ENCODE peak calls at places on chromosomes 6 and 20, in six cellular contexts. O is SK-N-SH, L is HepG2, B is GM12878, G is H1, J is K562. N is an unnamed sample. For H3K4me1, the result is how much of the 10 kb centered on the place peaks cover.

GRCh38 chr6:53335224-53335994 is 13.3 kb downstream of the ELOVL5 start:
- DNase-seq in L (no peak), B (peak), O (no peak), G (no peak), J (no peak), N (no peak)

GRCh38 chr20:63215101-63216040 is 560 bp downstream of the YTHDF1 start:
- DNase-seq in O (peak), J (peak), B (no peak), G (no peak), L (peak), N (no peak)

GRCh38 chr6:131456565-131456964 is 116.5 kb upstream of the ARG1 start:
- DNase-seq in J (no peak), O (no peak), B (no peak), G (no peak), L (no peak), N (no peak)

GRCh38 chr6:164022632-164023031 is 608.1 kb downstream of the QKI start:
- DNase-seq in B (no peak), L (no peak), O (no peak), G (no peak), J (no peak), N (no peak)

GRCh38 chr20:54668271-54669053 is 193.1 kb downstream of the DOK5 start:
- DNase-seq in B (no peak), J (peak), O (peak), G (no peak), L (peak), N (no peak)

GRCh38 chr6:40474937-40475336 is 112.2 kb downstream of the LRFN2 start:
- DNase-seq in O (no peak), L (no peak), G (no peak), J (peak), B (no peak), N (no peak)

GRCh38 chr6:25013249-25013648 is 77.5 kb upstream of the RIPOR2 start:
- DNase-seq in O (no peak), L (no peak), J (no peak), B (no peak), G (no peak), N (no peak)

GRCh38 chr6:167855825-167856425 is 29.2 kb downstream of the AFDN start:
- DNase-seq in G (no peak), B (no peak), J (peak), L (peak), O (no peak), N (peak)

GRCh38 chr6:98787961-98788360 is 46.4 kb upstream of the POU3F2 start:
- DNase-seq in L (no peak), G (no peak), O (peak), B (no peak), J (no peak), N (no peak)

GRCh38 chr6:63792846-63793245 is 157.2 kb downstream of the PHF3 start:
- DNase-seq in L (no peak), O (no peak), B (no peak), J (no peak), G (no peak), N (no peak)

GRCh38 chr6:83252717-83253116 is 59.6 kb downstream of the RWDD2A start:
- DNase-seq in J (no peak), L (no peak), G (no peak), B (no peak), O (no peak), N (no peak)

GRCh38 chr6:83824388-83824801 is 28.8 kb upstream of the RIPPLY2 start:
- DNase-seq in J (no peak), L (no peak), O (no peak), G (no peak), B (no peak), N (no peak)

GRCh38 chr6:84740385-84740784 is 24.0 kb downstream of the TBX18 start:
- DNase-seq in B (no peak), O (no peak), J (no peak), G (no peak), L (no peak), N (no peak)

GRCh38 chr6:138975815-138976214 is 12.2 kb downstream of the REPS1 start:
- DNase-seq in G (no peak), B (no peak), L (no peak), O (no peak), J (no peak), N (no peak)
- H3K4me1 ChIP-seq in G (under half), B (under half), L (under half), O (under half), J (under half), N (under half)

GRCh38 chr20:34791289-34792020 is 34.0 kb downstream of the NCOA6 start:
- DNase-seq in O (no peak), G (no peak), L (no peak), J (no peak), B (no peak), N (no peak)
- TF ChIP-seq JUND in O (peak), G (no peak), L (no peak), J (no peak), B (no peak), N (no peak)

DNA sequence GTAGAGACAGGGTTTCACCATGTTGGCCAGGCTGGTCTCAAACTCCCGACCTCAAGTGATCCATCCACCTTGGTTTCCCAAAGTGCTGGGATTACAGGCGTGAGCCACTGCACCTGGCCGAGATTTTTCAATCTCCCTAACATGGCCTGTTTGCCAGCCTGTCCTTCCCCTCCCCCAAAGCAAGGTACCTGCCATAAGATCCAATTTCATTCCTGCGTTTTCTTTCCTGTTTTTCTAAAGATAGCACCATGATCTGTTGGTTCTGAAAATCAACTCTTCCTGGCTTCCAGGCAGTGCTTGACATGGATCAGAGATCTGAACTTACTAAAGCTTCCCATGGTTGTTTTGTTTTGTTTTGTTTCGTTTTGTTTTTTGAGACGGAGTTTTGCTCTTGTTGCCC is 7.5 kb downstream of the MGME1 start:
- DNase-seq in J (no peak), O (no peak), G (no peak), L (no peak), B (no peak), N (no peak)
- H3K4me1 ChIP-seq in J (under half), O (under half), G (under half), L (half or more), B (under half), N (under half)

GRCh38 chr6:92791403-92791802 is 628.0 kb downstream of the EPHA7 start:
- DNase-seq in B (no peak), G (no peak), J (no peak), L (no peak), O (no peak), N (no peak)

GRCh38 chr6:92790381-92790780 is 629.0 kb downstream of the EPHA7 start:
- DNase-seq in L (no peak), J (no peak), G (no peak), O (no peak), B (no peak), N (no peak)
- TF ChIP-seq JUND in L (no peak), J (no peak), G (no peak), O (no peak), B (no peak), N (no peak)

GRCh38 chr20:36775196-36775595 is 1.6 kb upstream of the DSN1 start:
- DNase-seq in L (no peak), O (peak), G (no peak), B (no peak), J (no peak), N (no peak)
- H3K4me1 ChIP-seq in L (under half), O (under half), G (under half), B (under half), J (under half), N (under half)

DNA sequence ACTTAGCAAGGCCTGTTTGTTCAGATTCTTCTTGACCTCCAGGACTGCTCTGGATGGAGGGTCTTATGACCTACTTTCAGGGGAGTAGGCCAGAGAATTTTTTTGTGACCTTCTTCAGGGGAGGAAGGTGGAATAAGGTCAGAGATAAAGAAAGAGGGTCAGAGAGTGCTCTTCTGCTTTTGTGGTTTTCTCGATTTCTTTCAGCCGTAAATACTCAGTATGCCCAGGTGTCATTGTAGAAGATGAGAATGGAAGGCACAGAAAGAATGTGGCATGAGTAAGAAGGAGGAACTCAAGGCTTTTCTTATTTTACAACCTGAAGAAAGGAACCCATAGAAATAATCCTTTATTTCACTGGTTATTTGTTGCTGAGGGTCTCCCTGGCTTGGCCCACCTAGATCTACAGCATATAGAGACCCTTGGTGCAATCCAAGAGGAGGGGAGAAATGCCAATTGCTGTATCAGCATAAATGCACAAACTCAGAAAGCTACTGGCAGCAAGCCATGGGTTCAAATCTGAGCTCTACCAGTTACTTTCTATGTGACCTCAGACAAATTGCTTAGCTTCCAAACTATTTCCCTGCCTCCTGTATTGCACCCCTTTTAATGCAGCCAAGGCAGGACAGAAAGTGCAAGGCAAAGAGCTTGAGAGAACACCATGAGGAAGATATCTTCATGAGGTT is 68.0 kb downstream of the OLIG3 start:
- DNase-seq in G (no peak), O (no peak), J (no peak), L (no peak), B (no peak), N (no peak)
- TF ChIP-seq JUND in G (no peak), O (no peak), J (no peak), L (no peak), B (no peak), N (no peak)

N was measured in HCT116.